ENCODE peak calls at places on chromosomes 11 and 22, in eight cellular contexts. W, P, I, O, U, M, E and S are unnamed samples.

GRCh38 chr22:44452531-44453420 is 45.3 kb downstream of the RTL6 start:
- DNase-seq in W (no peak), P (no peak), I (no peak), O (no peak), U (no peak), M (no peak), E (no peak), S (no peak)

GRCh38 chr11:105609832-105610781 is at the start of gene GRIA4:
- DNase-seq in W (peak), P (peak), I (peak), O (no peak), U (no peak), M (peak), E (peak), S (no peak)

GRCh38 chr11:75031224-75031753 is 42.6 kb downstream of the NEU3 start:
- DNase-seq in W (peak), P (no peak), I (peak), O (peak), U (no peak), M (peak), E (peak), S (no peak)

GRCh38 chr11:32858731-32859130 is 29.0 kb downstream of the PRRG4 start:
- DNase-seq in W (no peak), P (no peak), I (no peak), O (no peak), U (no peak), M (peak), E (no peak), S (no peak)

GRCh38 chr11:134164490-134165370 is 59.0 kb downstream of the NCAPD3 start:
- DNase-seq in W (no peak), P (no peak), I (no peak), O (peak), U (no peak), M (no peak), E (no peak), S (no peak)

GRCh38 chr11:9265211-9266131 is at the start of gene DENND5A:
- DNase-seq in W (peak), P (peak), I (peak), O (peak), U (peak), M (peak), E (peak), S (peak)

GRCh38 chr11:31825453-31826391 is 14.6 kb upstream of the PAX6 start:
- DNase-seq in W (no peak), P (peak), I (no peak), O (no peak), U (no peak), M (no peak), E (no peak), S (no peak)

GRCh38 chr11:27107548-27107947 is 66.9 kb downstream of the BBOX1 start:
- DNase-seq in W (no peak), P (no peak), I (no peak), O (no peak), U (no peak), M (no peak), E (no peak), S (no peak)

GRCh38 chr11:27254744-27255446 is 108.1 kb downstream of the CCDC34 start:
- DNase-seq in W (peak), P (no peak), I (peak), O (no peak), U (no peak), M (peak), E (peak), S (no peak)

GRCh38 chr11:119175493-119176077 is 7.1 kb downstream of the NLRX1 start:
- DNase-seq in W (peak), P (no peak), I (peak), O (no peak), U (no peak), M (peak), E (peak), S (no peak)

GRCh38 chr11:64744544-64745218 is 739 bp upstream of the RASGRP2 start:
- DNase-seq in W (no peak), P (peak), I (no peak), O (no peak), U (no peak), M (no peak), E (no peak), S (peak)

GRCh38 chr11:64741393-64742086 is 2.4 kb downstream of the RASGRP2 start:
- DNase-seq in W (no peak), P (peak), I (no peak), O (no peak), U (no peak), M (no peak), E (no peak), S (no peak)

GRCh38 chr11:64743591-64744543 is at the start of gene RASGRP2:
- DNase-seq in W (peak), P (peak), I (no peak), O (no peak), U (peak), M (peak), E (peak), S (peak)

GRCh38 chr11:64742940-64743590 is 877 bp downstream of the RASGRP2 start:
- DNase-seq in W (peak), P (peak), I (no peak), O (no peak), U (peak), M (peak), E (peak), S (peak)

DNA sequence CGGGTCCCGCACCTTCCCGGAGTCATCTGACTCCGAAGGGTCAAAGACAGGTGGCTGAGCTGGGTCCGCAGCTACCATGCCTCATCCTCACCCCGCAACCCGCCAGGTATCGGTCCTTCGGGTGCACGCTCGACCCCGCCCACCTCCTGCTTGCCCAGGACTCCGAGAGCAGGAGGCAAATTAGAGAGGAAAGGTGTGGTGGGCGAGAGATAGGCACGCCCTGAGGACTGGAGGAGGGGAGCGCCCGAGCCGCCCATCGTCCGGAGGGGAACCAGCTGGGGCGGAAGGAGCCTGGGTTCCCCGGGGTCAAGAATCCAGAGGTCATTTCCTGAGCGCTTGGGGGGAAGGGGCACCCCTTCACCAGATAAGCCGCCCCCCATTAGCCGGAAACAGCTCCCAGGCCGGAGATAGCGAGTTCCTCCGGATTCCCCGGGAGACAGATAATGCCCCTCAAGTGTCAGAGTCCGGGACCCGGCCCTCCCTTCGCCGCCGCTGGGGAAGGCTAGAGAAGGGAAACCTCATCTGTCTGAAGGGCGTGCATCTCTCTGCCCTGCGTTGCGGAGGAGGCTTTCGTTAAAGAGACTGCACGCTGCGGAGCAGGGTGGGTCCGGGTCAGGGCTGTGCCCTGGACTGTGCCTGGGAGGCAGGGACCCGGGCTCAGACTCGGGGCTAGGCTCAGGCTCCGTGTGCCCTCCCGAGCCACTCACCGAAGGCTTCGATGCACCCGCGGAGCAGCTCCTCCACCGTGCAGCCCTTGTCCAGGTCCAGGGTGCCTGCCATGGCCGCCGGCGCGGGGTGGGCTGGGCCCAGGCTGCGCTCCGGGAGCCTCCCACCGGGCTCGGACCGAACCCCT is 1.6 kb downstream of the RASGRP2 start:
- DNase-seq in W (no peak), P (no peak), I (no peak), O (no peak), U (no peak), M (peak), E (no peak), S (peak)
- H3K4me3 ChIP-seq in W (peak), P (peak), I (peak), O (peak), U (peak), M (peak), E (peak), S (peak)

GRCh38 chr11:111541209-111542061 is 915 bp downstream of the LAYN start:
- DNase-seq in W (peak), P (peak), I (peak), O (peak), U (peak), M (peak), E (peak), S (peak)
- H3K4me3 ChIP-seq in W (peak), P (peak), I (peak), O (peak), U (peak), M (peak), E (peak), S (peak)

GRCh38 chr11:128904872-128905344 is 13.8 kb downstream of the KCNJ5 start:
- DNase-seq in W (no peak), P (no peak), I (no peak), O (no peak), U (peak), M (no peak), E (no peak), S (no peak)
- H3K4me3 ChIP-seq in W (peak), P (peak), I (peak), O (peak), U (peak), M (peak), E (peak), S (peak)

GRCh38 chr11:30481816-30482215 is 104.3 kb downstream of the MPPED2 start:
- DNase-seq in W (no peak), P (no peak), I (no peak), O (no peak), U (no peak), M (no peak), E (no peak), S (no peak)

GRCh38 chr11:30478923-30479322 is 107.2 kb downstream of the MPPED2 start:
- DNase-seq in W (peak), P (no peak), I (no peak), O (no peak), U (no peak), M (no peak), E (no peak), S (peak)

GRCh38 chr11:30481385-30481784 is 104.8 kb downstream of the MPPED2 start:
- DNase-seq in W (no peak), P (no peak), I (no peak), O (no peak), U (no peak), M (no peak), E (no peak), S (no peak)

GRCh38 chr11:30477061-30477460 is 109.1 kb downstream of the MPPED2 start:
- DNase-seq in W (no peak), P (no peak), I (no peak), O (no peak), U (no peak), M (no peak), E (no peak), S (no peak)

GRCh38 chr11:30479899-30480298 is 106.3 kb downstream of the MPPED2 start:
- DNase-seq in W (no peak), P (no peak), I (no peak), O (no peak), U (no peak), M (no peak), E (no peak), S (no peak)
- H3K4me3 ChIP-seq in W (peak), P (no peak), I (no peak), O (no peak), U (no peak), M (no peak), E (no peak), S (no peak)

DNA sequence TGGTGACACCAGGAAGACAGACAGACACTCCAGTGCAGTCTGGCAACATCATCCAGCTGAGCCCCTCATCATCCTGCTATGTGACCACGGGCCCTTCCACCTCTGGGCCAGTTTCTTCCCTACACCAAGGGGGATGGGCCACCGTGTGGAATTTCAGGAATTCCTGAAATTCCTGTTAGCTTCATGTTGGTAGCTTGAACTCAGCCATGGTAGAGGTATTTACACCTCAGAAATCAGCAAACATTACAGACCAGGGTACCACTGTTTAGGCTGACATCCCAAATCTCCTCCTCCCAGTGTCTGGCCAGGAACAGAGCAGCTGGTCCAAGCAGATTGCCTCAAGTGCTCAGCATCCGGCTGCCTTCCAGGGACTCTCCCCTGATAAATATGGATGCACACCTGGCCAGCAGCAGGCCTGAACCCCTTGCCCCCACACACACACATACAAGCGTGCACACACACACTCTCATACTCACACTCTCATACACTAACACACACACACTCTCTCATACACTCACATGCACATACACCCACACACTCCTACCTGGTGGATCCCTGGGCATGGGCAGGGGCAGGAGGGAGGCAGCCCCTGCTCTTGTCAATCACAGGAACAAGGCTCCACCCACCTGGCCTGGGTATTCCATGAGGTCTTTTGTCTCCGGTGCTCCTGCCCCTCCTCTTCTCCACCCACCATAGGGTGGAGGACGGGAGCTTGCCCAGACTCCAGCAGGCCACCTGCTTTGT is 85.2 kb downstream of the BUD13 start:
- DNase-seq in W (no peak), P (no peak), I (no peak), O (no peak), U (no peak), M (no peak), E (no peak), S (no peak)
- H3K4me3 ChIP-seq in W (no peak), P (no peak), I (no peak), O (no peak), U (no peak), M (no peak), E (no peak), S (no peak)

GRCh38 chr11:45187375-45187774 is 40.9 kb downstream of the PRDM11 start:
- DNase-seq in W (no peak), P (no peak), I (no peak), O (no peak), U (no peak), M (no peak), E (no peak), S (no peak)
- H3K4me3 ChIP-seq in W (no peak), P (no peak), I (no peak), O (no peak), U (no peak), M (no peak), E (no peak), S (no peak)

GRCh38 chr11:61509058-61510029 is 795 bp downstream of the LRRC10B start:
- DNase-seq in W (peak), P (peak), I (peak), O (peak), U (peak), M (peak), E (peak), S (peak)
- H3K4me3 ChIP-seq in W (peak), P (peak), I (no peak), O (no peak), U (peak), M (no peak), E (no peak), S (no peak)

DNA sequence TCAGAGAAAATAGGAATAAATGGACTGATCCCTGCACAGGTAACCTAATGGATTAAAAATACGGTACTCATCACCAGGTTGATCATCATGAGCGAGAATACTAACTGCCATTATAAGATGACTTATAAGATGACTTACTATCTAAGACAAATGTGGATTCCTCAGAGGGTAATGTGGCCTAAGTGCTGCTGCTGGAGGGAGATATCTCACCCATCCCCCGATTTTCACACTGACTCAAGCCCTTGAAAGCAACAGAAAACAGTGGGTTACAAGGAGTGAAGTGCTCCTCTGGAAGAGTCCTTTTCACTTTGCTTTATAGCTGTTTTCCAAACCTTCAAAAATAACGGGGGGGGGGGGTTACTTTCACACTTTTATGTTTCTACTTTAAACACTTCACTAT is 920 bp downstream of the TMEM218 start:
- DNase-seq in W (no peak), P (no peak), I (no peak), O (no peak), U (no peak), M (peak), E (no peak), S (no peak)
- H3K4me3 ChIP-seq in W (peak), P (peak), I (no peak), O (peak), U (peak), M (peak), E (peak), S (peak)

GRCh38 chr22:29152381-29153138 is 53.1 kb upstream of the EMID1 start:
- DNase-seq in W (peak), P (no peak), I (no peak), O (no peak), U (peak), M (peak), E (peak), S (no peak)

GRCh38 chr22:29150701-29151100 is 55.0 kb upstream of the EMID1 start:
- DNase-seq in W (no peak), P (no peak), I (no peak), O (no peak), U (no peak), M (no peak), E (no peak), S (no peak)

GRCh38 chr22:29149841-29150555 is 55.7 kb upstream of the EMID1 start:
- DNase-seq in W (no peak), P (no peak), I (no peak), O (no peak), U (peak), M (no peak), E (no peak), S (no peak)

GRCh38 chr22:29152045-29152380 is 53.7 kb upstream of the EMID1 start:
- DNase-seq in W (no peak), P (no peak), I (no peak), O (no peak), U (no peak), M (no peak), E (no peak), S (no peak)

GRCh38 chr22:29151316-29151715 is 54.4 kb upstream of the EMID1 start:
- DNase-seq in W (no peak), P (no peak), I (no peak), O (no peak), U (no peak), M (no peak), E (no peak), S (no peak)
- H3K4me3 ChIP-seq in W (no peak), P (no peak), I (no peak), O (no peak), U (no peak), M (no peak), E (no peak), S (no peak)

DNA sequence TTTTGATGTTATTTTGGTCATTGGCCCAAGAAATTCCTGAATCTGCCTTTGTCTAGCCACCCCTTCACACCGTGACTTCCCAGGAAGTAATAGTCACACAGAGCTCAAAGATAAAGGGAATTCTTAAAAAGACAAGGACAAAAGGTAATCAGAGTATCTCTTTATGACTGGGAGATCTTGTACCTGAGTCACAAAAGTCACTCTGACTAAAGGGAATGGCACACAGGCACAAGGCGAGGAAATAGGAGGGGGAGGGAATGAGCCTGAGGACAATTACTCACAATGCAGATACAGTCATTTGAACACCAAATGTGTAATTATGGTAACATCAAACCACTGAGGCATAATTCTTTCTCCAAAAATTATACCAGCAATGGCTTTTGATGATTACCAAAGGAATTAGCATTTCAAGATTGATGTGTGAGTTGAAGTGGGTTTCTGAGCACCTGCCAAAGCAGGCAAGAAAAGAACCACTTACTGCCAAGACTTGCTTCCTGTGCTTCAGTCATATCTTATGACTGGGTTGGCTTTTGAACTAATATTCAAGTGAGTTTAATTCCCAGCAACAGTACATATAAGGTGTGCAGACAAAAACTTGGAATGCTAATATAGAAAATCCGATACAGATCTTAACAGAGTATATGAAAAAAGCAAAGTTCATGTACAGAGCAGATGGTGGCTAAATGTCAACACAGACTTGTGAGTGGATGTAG is 856.4 kb downstream of the LRRC4C start:
- DNase-seq in W (no peak), P (no peak), I (no peak), O (no peak), U (no peak), M (no peak), E (no peak), S (no peak)
- H3K4me3 ChIP-seq in W (no peak), P (no peak), I (no peak), O (no peak), U (no peak), M (no peak), E (no peak), S (no peak)